ENCODE peak calls at places on chromosomes 7 and 10, in six cellular contexts. J is SK-N-SH, L is K562, Y is GM12878, R is HepG2, U is H1. G is an unnamed sample.

GRCh38 chr10:44242826-44243225 is 142.1 kb downstream of the CXCL12 start:
- DNase-seq in L (no peak), R (no peak), U (no peak), Y (no peak), J (no peak), G (no peak)

GRCh38 chr10:88731296-88731695 is 25.2 kb downstream of the LIPK start:
- DNase-seq in L (no peak), R (no peak), J (no peak), Y (no peak), U (no peak), G (no peak)

GRCh38 chr7:29113384-29114102 is 32.8 kb downstream of the CPVL start:
- DNase-seq in R (peak; percentile 24), U (no peak), L (no peak), J (no peak), Y (no peak), G (peak; percentile 78)

GRCh38 chr7:85750454-85750949 is 563.6 kb upstream of the SEMA3D start:
- DNase-seq in J (peak; percentile 49), U (no peak), Y (no peak), R (peak; percentile 36), L (no peak), G (peak; percentile 12)

GRCh38 chr7:136234040-136234439 is 256.9 kb upstream of the MTPN start:
- DNase-seq in J (no peak), L (no peak), R (no peak), Y (no peak), U (no peak), G (no peak)

GRCh38 chr10:7561216-7561893 is 105.4 kb downstream of the ITIH5 start:
- DNase-seq in R (peak; percentile 49), J (no peak), Y (no peak), U (peak; percentile 58), L (no peak), G (no peak)

GRCh38 chr10:115092555-115093285 is 445 bp upstream of the ATRNL1 start:
- DNase-seq in R (no peak), Y (no peak), J (peak; percentile 92), U (peak; percentile 72), L (peak; percentile 9), G (peak; percentile 20)

GRCh38 chr10:122288917-122289316 is 17.8 kb downstream of the BTBD16 start:
- DNase-seq in Y (no peak), L (no peak), J (no peak), U (no peak), R (no peak), G (no peak)

GRCh38 chr7:99623091-99623693 is 6.4 kb downstream of the ZSCAN25 start:
- DNase-seq in Y (no peak), L (no peak), U (no peak), J (no peak), R (no peak), G (no peak)

GRCh38 chr10:126369125-126369708 is 19.1 kb downstream of the ADAM12 start:
- DNase-seq in J (no peak), R (no peak), U (no peak), L (no peak), Y (no peak), G (no peak)

GRCh38 chr10:60148266-60148840 is 241.3 kb downstream of the ANK3 start:
- DNase-seq in Y (no peak), U (no peak), R (no peak), J (no peak), L (no peak), G (no peak)

GRCh38 chr7:125316451-125316850 is 386.8 kb upstream of the POT1 start:
- DNase-seq in J (peak; percentile 32), L (no peak), U (peak; percentile 49), Y (no peak), R (peak; percentile 8), G (peak; percentile 48)

GRCh38 chr10:119349341-119349740 is 142.0 kb downstream of the GRK5 start:
- DNase-seq in L (no peak), U (no peak), R (no peak), J (no peak), Y (no peak), G (no peak)

GRCh38 chr7:123209786-123210185 is 10.0 kb upstream of the SLC13A1 start:
- DNase-seq in L (no peak), U (no peak), J (no peak), Y (no peak), R (peak; percentile 20), G (no peak)

GRCh38 chr7:4772306-4772705 is 3.1 kb upstream of the AP5Z1 start:
- DNase-seq in Y (no peak), L (no peak), J (no peak), R (no peak), U (no peak), G (no peak)

GRCh38 chr7:4775281-4776159 is at the start of gene AP5Z1:
- DNase-seq in R (peak; percentile 91), L (peak; percentile 99), U (peak; percentile 94), Y (peak; percentile 82), J (peak; percentile 100), G (peak; percentile 96)

GRCh38 chr7:4776160-4776623 is 769 bp downstream of the AP5Z1 start:
- DNase-seq in J (no peak), U (no peak), R (no peak), Y (no peak), L (no peak), G (no peak)

GRCh38 chr7:4774007-4774406 is 1.4 kb upstream of the AP5Z1 start:
- DNase-seq in J (no peak), R (no peak), U (no peak), L (no peak), Y (no peak), G (no peak)

DNA sequence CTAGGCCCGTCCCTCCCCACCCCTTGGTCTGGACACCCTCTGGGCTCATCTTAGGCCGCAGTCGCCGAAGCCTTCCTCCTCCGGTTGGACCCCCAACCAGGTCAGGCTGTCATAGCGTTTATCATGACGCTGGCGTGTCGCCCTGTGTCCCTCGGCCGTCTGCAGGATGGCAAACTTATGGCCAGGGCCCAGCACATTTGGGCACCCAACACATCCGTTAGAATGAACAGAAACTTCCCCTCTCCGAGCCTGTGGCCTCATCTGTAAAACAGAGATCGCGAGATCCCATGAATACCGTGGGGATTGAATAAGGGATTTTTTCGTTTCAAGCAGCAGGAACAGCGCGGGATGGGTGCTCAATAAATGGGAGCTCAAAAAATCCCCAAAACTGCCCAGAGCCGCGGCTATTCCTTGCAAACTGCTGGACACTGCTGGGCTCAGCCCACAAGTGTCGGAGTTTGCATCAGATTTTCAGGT is 581 bp upstream of the AP5Z1 start:
- DNase-seq in J (peak; percentile 72), U (no peak), L (peak; percentile 41), R (peak; percentile 48), Y (no peak), G (no peak)
- TF ChIP-seq GABPA in J (no peak), U (no peak), L (no peak), R (no peak), Y (no peak), G (no peak)

GRCh38 chr7:142562688-142563087 is 186.6 kb upstream of the PRSS1 start:
- DNase-seq in U (no peak), R (no peak), Y (no peak), J (no peak), L (no peak), G (no peak)
- TF ChIP-seq GABPA in U (no peak), R (no peak), Y (no peak), J (no peak), L (no peak), G (no peak)

GRCh38 chr7:66505009-66505408 is 123.7 kb upstream of the KCTD7 start:
- DNase-seq in L (peak; percentile 35), U (no peak), R (no peak), J (no peak), Y (no peak), G (no peak)

GRCh38 chr7:66507764-66508296 is 120.9 kb upstream of the KCTD7 start:
- DNase-seq in Y (no peak), L (peak; percentile 2), U (no peak), J (no peak), R (no peak), G (no peak)

GRCh38 chr7:66503551-66504031 is 125.1 kb upstream of the KCTD7 start:
- DNase-seq in J (no peak), U (no peak), R (no peak), Y (no peak), L (no peak), G (no peak)

GRCh38 chr7:66504131-66504530 is 124.5 kb upstream of the KCTD7 start:
- DNase-seq in J (no peak), L (peak; percentile 4), U (no peak), Y (no peak), R (no peak), G (no peak)

DNA sequence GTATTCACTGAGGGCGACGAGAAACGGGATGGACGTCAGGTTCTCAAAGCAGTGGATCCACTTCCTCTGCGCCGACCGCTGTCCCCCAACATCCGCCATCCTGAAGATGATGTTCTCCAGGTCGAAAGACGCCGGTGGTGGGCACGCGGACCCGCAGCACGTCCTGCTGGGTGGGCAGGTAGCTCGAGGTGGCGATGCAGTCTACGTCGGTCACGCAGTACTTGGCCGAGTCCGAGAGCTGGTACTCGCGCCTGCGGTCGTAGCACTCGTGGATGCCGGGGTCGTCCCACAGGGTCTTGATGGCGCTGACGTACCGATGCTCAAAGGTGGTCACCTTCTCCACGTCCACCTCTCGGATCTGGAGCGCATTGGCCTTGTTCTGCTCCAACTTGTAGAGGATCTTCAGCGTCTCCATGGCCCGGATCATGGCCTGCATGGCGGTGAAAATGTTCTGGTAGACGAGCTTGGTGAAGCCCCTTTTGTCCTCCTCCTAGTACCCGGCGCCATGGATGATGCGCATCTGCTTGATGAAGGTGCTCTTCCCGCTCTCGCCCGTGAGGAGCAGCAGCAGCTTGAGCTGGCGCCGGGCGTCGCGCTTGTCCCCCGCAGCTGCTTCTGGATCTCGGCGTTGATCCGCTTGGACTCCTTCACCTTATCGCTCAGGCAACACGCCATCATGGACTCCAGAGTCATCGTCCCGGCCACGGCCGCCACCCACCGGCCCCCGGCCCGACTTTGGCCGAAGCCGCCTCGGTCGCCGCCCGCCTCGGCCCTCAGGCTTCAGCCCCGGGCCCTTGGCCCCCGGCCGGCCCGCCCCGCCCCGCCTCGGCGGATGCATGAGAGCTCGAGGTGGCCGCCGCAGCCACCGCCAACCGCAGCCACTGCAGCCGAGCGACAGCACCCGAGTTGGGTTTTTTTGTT is 122.9 kb upstream of the KCTD7 start:
- DNase-seq in L (peak; percentile 5), J (no peak), Y (no peak), U (no peak), R (no peak), G (no peak)
- TF ChIP-seq GABPA in L (no peak), J (no peak), Y (no peak), U (no peak), R (no peak), G (no peak)

DNA sequence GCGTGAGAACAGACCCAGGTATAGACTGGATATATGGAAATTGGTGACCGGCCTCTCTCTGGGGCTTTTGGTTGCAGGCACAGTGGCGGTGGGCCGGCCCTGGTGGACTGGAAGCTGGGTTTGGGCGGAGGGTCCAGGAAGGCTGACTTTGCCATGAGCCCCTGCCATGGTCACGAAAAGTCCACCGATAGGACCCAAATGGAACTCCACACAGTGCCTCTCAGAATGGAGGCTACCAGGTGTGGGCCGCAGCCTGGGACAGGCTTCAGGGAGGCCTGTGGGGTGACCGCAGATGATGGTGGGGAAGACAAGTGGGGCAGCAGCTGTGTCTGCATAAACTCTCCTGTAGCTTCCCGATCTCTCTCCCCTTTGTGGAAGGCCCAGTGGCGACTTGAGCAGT is 123.2 kb downstream of the DNAJB6 start:
- DNase-seq in U (peak; percentile 33), R (no peak), L (no peak), J (no peak), Y (no peak), G (no peak)
- TF ChIP-seq GABPA in U (no peak), R (no peak), L (no peak), J (no peak), Y (no peak), G (no peak)

G was measured in HL-60.